ENCODE peak calls at places on chromosomes 1 and 21, in seven cellular contexts. Z is endothelial cell, C is mesendoderm, X is kidney tubule cell, O is H4, Y is RPMI7951, I is foreskin keratinocyte. J is an unnamed sample.

GRCh38 chr1:174258148-174258550 is 98.8 kb downstream of the RABGAP1L start:
- DNase-seq in Y (peak), I (peak), C (peak), X (peak), Z (peak), O (peak), J (peak)

GRCh38 chr21:44574457-44575306 is 1.2 kb downstream of the KRTAP10-4 start:
- DNase-seq in Y (no peak), C (peak), Z (no peak), I (no peak), X (no peak), O (no peak), J (no peak)

GRCh38 chr1:18820791-18821641 is 38.4 kb downstream of the TAS1R2 start:
- DNase-seq in C (peak), I (peak), X (peak), O (peak), Y (peak), Z (peak), J (peak)

GRCh38 chr1:32989160-32989894 is 24.7 kb upstream of the RNF19B start:
- DNase-seq in C (peak), X (peak), O (peak), Z (no peak), I (peak), Y (peak), J (peak)

GRCh38 chr1:196409586-196409985 is 198.7 kb downstream of the KCNT2 start:
- DNase-seq in X (no peak), C (no peak), O (no peak), I (no peak), Z (no peak), Y (peak), J (no peak)

GRCh38 chr1:57848406-57848805 is 424.5 kb upstream of the DAB1 start:
- DNase-seq in Y (no peak), I (peak), O (no peak), Z (no peak), X (peak), C (no peak), J (peak)

GRCh38 chr1:7672864-7673263 is 98.2 kb upstream of the VAMP3 start:
- DNase-seq in Z (no peak), I (no peak), X (no peak), O (no peak), Y (no peak), C (no peak), J (no peak)

GRCh38 chr1:232891656-232892317 is 58.6 kb upstream of the NTPCR start:
- DNase-seq in Y (peak), Z (no peak), X (no peak), C (no peak), O (no peak), I (no peak), J (no peak)

GRCh38 chr1:172837816-172838680 is 179.1 kb downstream of the FASLG start:
- DNase-seq in O (no peak), C (no peak), Y (no peak), X (peak), I (peak), Z (no peak), J (peak)

GRCh38 chr1:151839457-151840409 is at the start of gene C2CD4D:
- DNase-seq in O (no peak), I (peak), Z (peak), Y (peak), X (peak), C (peak), J (no peak)

GRCh38 chr1:214216779-214217178 is 64.2 kb upstream of the SMYD2 start:
- DNase-seq in Z (no peak), I (peak), C (peak), X (peak), Y (no peak), O (no peak), J (no peak)

GRCh38 chr1:44405041-44405803 is at the start of gene RNF220:
- DNase-seq in I (peak), C (peak), O (peak), Z (peak), Y (peak), X (peak), J (peak)

GRCh38 chr1:172323666-172324065 is 96.8 kb upstream of the C1orf105 start:
- DNase-seq in C (no peak), O (no peak), Z (no peak), Y (no peak), X (no peak), I (no peak), J (no peak)

GRCh38 chr1:214362188-214362882 is 81.4 kb downstream of the SMYD2 start:
- DNase-seq in Z (no peak), Y (peak), I (no peak), X (no peak), C (no peak), O (no peak), J (peak)

GRCh38 chr1:116693759-116694482 is 26.4 kb upstream of the IGSF3 start:
- DNase-seq in I (peak), X (peak), Y (peak), Z (no peak), O (peak), C (no peak), J (peak)

GRCh38 chr1:197801684-197802083 is 26.4 kb upstream of the DENND1B start:
- DNase-seq in O (no peak), I (no peak), Y (no peak), C (no peak), Z (no peak), X (no peak), J (no peak)

GRCh38 chr1:203153051-203153988 is 22.3 kb downstream of the MYBPH start:
- DNase-seq in X (peak), Z (no peak), I (no peak), O (no peak), Y (no peak), C (peak), J (no peak)

GRCh38 chr1:45785583-45785982 is 17.8 kb upstream of the MAST2 start:
- DNase-seq in O (no peak), Z (no peak), I (no peak), Y (peak), X (no peak), C (no peak), J (no peak)

GRCh38 chr1:185938396-185938795 is 204.2 kb downstream of the HMCN1 start:
- DNase-seq in X (no peak), Y (peak), I (no peak), Z (no peak), O (peak), C (no peak), J (no peak)

GRCh38 chr1:100866041-100866900 is 28.4 kb downstream of the EXTL2 start:
- DNase-seq in Y (peak), Z (no peak), I (peak), O (peak), C (peak), X (peak), J (no peak)

GRCh38 chr1:96329121-96329520 is 392.5 kb upstream of the PTBP2 start:
- DNase-seq in Z (no peak), C (no peak), X (no peak), O (no peak), I (no peak), Y (peak), J (no peak)

GRCh38 chr1:84223751-84224432 is 77.6 kb upstream of the SAMD13 start:
- DNase-seq in X (no peak), I (no peak), Y (no peak), Z (no peak), O (no peak), C (peak), J (peak)

GRCh38 chr1:230210979-230211336 is 143.9 kb downstream of the GALNT2 start:
- DNase-seq in Z (no peak), Y (no peak), O (no peak), I (no peak), C (no peak), X (no peak), J (no peak)

GRCh38 chr1:116794804-116795481 is 40.7 kb downstream of the CD2 start:
- DNase-seq in O (no peak), Z (no peak), C (no peak), X (no peak), Y (no peak), I (no peak), J (no peak)

GRCh38 chr21:44866780-44867179 is 6.7 kb downstream of the PTTG1IP start:
- DNase-seq in I (no peak), X (peak), Y (peak), Z (no peak), O (no peak), C (peak), J (peak)

GRCh38 chr1:94032637-94033036 is 88.3 kb downstream of the ABCA4 start:
- DNase-seq in Z (no peak), O (no peak), C (no peak), X (no peak), I (no peak), Y (no peak), J (no peak)

GRCh38 chr21:31117046-31117916 is 79.0 kb upstream of the KRTAP19-8 start:
- DNase-seq in Z (no peak), C (peak), X (peak), I (peak), Y (peak), O (peak), J (peak)

GRCh38 chr1:147651466-147651865 is 18.9 kb downstream of the ACP6 start:
- DNase-seq in Z (no peak), X (peak), Y (no peak), I (no peak), O (no peak), C (peak), J (no peak)

GRCh38 chr1:212486591-212486963 is 53.9 kb downstream of the NENF start:
- DNase-seq in Z (no peak), X (no peak), Y (no peak), O (no peak), C (no peak), I (no peak), J (no peak)

GRCh38 chr1:47229884-47230691 is 1.9 kb downstream of the TAL1 start:
- DNase-seq in C (no peak), I (no peak), Z (no peak), X (peak), Y (no peak), O (no peak), J (no peak)

GRCh38 chr1:158675563-158675962 is 11.0 kb downstream of the SPTA1 start:
- DNase-seq in O (no peak), Z (no peak), Y (no peak), I (no peak), C (no peak), X (no peak), J (no peak)

GRCh38 chr1:61636814-61637213 is 88.1 kb downstream of the TM2D1 start:
- DNase-seq in X (no peak), Y (no peak), Z (no peak), C (no peak), I (no peak), O (no peak), J (no peak)

GRCh38 chr1:218524526-218524925 is 179.4 kb downstream of the TGFB2 start:
- DNase-seq in C (no peak), O (no peak), X (no peak), I (no peak), Y (peak), Z (no peak), J (no peak)

GRCh38 chr1:107572674-107573205 is 392.2 kb downstream of the VAV3 start:
- DNase-seq in O (peak), Y (peak), Z (no peak), C (no peak), I (peak), X (peak), J (peak)

GRCh38 chr1:226480459-226480858 is 68.1 kb upstream of the STUM start:
- DNase-seq in X (no peak), C (no peak), Z (no peak), O (no peak), Y (no peak), I (no peak), J (no peak)

GRCh38 chr1:67439277-67440029 is 9.3 kb upstream of the SERBP1 start:
- DNase-seq in I (peak), C (peak), Z (no peak), Y (no peak), X (no peak), O (no peak), J (no peak)

GRCh38 chr1:221874285-221875003 is 132.6 kb upstream of the DUSP10 start:
- DNase-seq in Z (no peak), C (peak), I (no peak), X (no peak), O (no peak), Y (peak), J (peak)

GRCh38 chr1:184051138-184051484 is 419 bp upstream of the TSEN15 start:
- DNase-seq in C (no peak), X (no peak), Y (no peak), I (no peak), O (no peak), Z (no peak), J (no peak)

GRCh38 chr1:212853658-212854057 is 4.4 kb upstream of the FLVCR1 start:
- DNase-seq in C (no peak), Y (no peak), O (no peak), Z (no peak), I (no peak), X (peak), J (no peak)

GRCh38 chr1:238677567-238677966 is 708.8 kb upstream of the CHRM3 start:
- DNase-seq in Z (no peak), X (no peak), O (no peak), Y (peak), C (no peak), I (peak), J (no peak)